ENCODE peak calls at places on chromosomes 16 and 17, in four cellular contexts. One of them, this sample, is unnamed.

GRCh38 chr16:54687043-54687655 is 243.5 kb upstream of the IRX5 start:
- DNase-seq in PC-3: no peak
- DNase-seq in mucosa of descending colon: no peak
- DNase-seq in cardiac fibroblast: no peak
- DNase-seq in this sample: no peak

GRCh38 chr17:18198530-18198929 is 14.9 kb downstream of the ALKBH5 start:
- DNase-seq in PC-3: no peak
- DNase-seq in mucosa of descending colon: no peak
- DNase-seq in cardiac fibroblast: no peak
- DNase-seq in this sample: no peak

GRCh38 chr16:54926166-54926838 is 4.4 kb upstream of the IRX5 start:
- DNase-seq in PC-3: no peak
- DNase-seq in mucosa of descending colon: no peak
- DNase-seq in cardiac fibroblast: peak; percentile 81
- DNase-seq in this sample: peak; percentile 37

GRCh38 chr17:58779446-58779845 is 23.8 kb downstream of the PPM1E start:
- DNase-seq in PC-3: no peak
- DNase-seq in mucosa of descending colon: no peak
- DNase-seq in cardiac fibroblast: no peak
- DNase-seq in this sample: no peak

GRCh38 chr16:51129105-51129504 is 22.0 kb downstream of the SALL1 start:
- DNase-seq in PC-3: no peak
- DNase-seq in mucosa of descending colon: no peak
- DNase-seq in cardiac fibroblast: no peak
- DNase-seq in this sample: no peak

GRCh38 chr16:2512920-2513404 is 790 bp upstream of the ATP6V0C start:
- DNase-seq in PC-3: no peak
- DNase-seq in mucosa of descending colon: no peak
- DNase-seq in cardiac fibroblast: no peak
- DNase-seq in this sample: no peak

GRCh38 chr17:14222611-14223010 is 14.1 kb downstream of the CDRT15 start:
- DNase-seq in PC-3: no peak
- DNase-seq in mucosa of descending colon: no peak
- DNase-seq in cardiac fibroblast: no peak
- DNase-seq in this sample: no peak

GRCh38 chr16:61909074-61909473 is 127.2 kb downstream of the CDH8 start:
- DNase-seq in PC-3: no peak
- DNase-seq in mucosa of descending colon: no peak
- DNase-seq in cardiac fibroblast: peak; percentile 12
- DNase-seq in this sample: no peak

GRCh38 chr16:66137853-66138252 is 228.6 kb upstream of the CDH5 start:
- DNase-seq in PC-3: no peak
- DNase-seq in mucosa of descending colon: no peak
- DNase-seq in cardiac fibroblast: no peak
- DNase-seq in this sample: no peak

GRCh38 chr17:45857977-45858708 is 13.5 kb downstream of the SPPL2C start:
- DNase-seq in PC-3: peak; percentile 70
- DNase-seq in mucosa of descending colon: peak; percentile 34
- DNase-seq in cardiac fibroblast: peak; percentile 33
- DNase-seq in this sample: no peak

GRCh38 chr17:6448473-6448872 is 4.2 kb downstream of the PIMREG start:
- DNase-seq in PC-3: no peak
- DNase-seq in mucosa of descending colon: no peak
- DNase-seq in cardiac fibroblast: no peak
- DNase-seq in this sample: no peak

GRCh38 chr17:12046786-12047185 is 26.1 kb downstream of the MAP2K4 start:
- DNase-seq in PC-3: no peak
- DNase-seq in mucosa of descending colon: no peak
- DNase-seq in cardiac fibroblast: no peak
- DNase-seq in this sample: no peak
- H3K4me3 ChIP-seq in PC-3: no peak overlapping the region
- H3K4me3 ChIP-seq in mucosa of descending colon: no peak overlapping the region
- H3K4me3 ChIP-seq in cardiac fibroblast: no peak overlapping the region
- H3K4me3 ChIP-seq in this sample: no peak overlapping the region

GRCh38 chr16:47247691-47248090 is 103.9 kb upstream of the NETO2 start:
- DNase-seq in PC-3: no peak
- DNase-seq in mucosa of descending colon: no peak
- DNase-seq in cardiac fibroblast: no peak
- DNase-seq in this sample: no peak

GRCh38 chr16:47244206-47244605 is 100.5 kb upstream of the NETO2 start:
- DNase-seq in PC-3: no peak
- DNase-seq in mucosa of descending colon: no peak
- DNase-seq in cardiac fibroblast: no peak
- DNase-seq in this sample: no peak
- H3K4me3 ChIP-seq in PC-3: no peak overlapping the region
- H3K4me3 ChIP-seq in mucosa of descending colon: no peak overlapping the region
- H3K4me3 ChIP-seq in cardiac fibroblast: no peak overlapping the region
- H3K4me3 ChIP-seq in this sample: no peak overlapping the region

GRCh38 chr17:59812139-59812538 is 80.6 kb downstream of the TUBD1 start:
- DNase-seq in PC-3: no peak
- DNase-seq in mucosa of descending colon: no peak
- DNase-seq in cardiac fibroblast: no peak
- DNase-seq in this sample: no peak
- H3K4me3 ChIP-seq in PC-3: no peak overlapping the region
- H3K4me3 ChIP-seq in mucosa of descending colon: no peak overlapping the region
- H3K4me3 ChIP-seq in cardiac fibroblast: no peak overlapping the region
- H3K4me3 ChIP-seq in this sample: no peak overlapping the region

GRCh38 chr16:9909072-9909471 is 273.2 kb downstream of the GRIN2A start:
- DNase-seq in PC-3: no peak
- DNase-seq in mucosa of descending colon: no peak
- DNase-seq in cardiac fibroblast: no peak
- DNase-seq in this sample: no peak
- H3K4me3 ChIP-seq in PC-3: no peak overlapping the region
- H3K4me3 ChIP-seq in mucosa of descending colon: no peak overlapping the region
- H3K4me3 ChIP-seq in cardiac fibroblast: no peak overlapping the region
- H3K4me3 ChIP-seq in this sample: no peak overlapping the region

GRCh38 chr17:39385040-39385439 is 16.4 kb downstream of the FBXL20 start:
- DNase-seq in PC-3: no peak
- DNase-seq in mucosa of descending colon: no peak
- DNase-seq in cardiac fibroblast: no peak
- DNase-seq in this sample: no peak
- H3K4me3 ChIP-seq in PC-3: no peak overlapping the region
- H3K4me3 ChIP-seq in mucosa of descending colon: no peak overlapping the region
- H3K4me3 ChIP-seq in cardiac fibroblast: no peak overlapping the region
- H3K4me3 ChIP-seq in this sample: no peak overlapping the region